ENCODE peak calls at places on chromosomes 13 and 19, in four cellular contexts. I is epithelial cell of esophagus, Q is AG09309, P is lung. A is an unnamed sample.

GRCh38 chr19:18735324-18735723 is 51.8 kb downstream of the CRTC1 start:
- DNase-seq in Q (no peak), I (no peak), P (no peak), A (no peak)

GRCh38 chr13:31427151-31427867 is 227.5 kb downstream of the B3GLCT start:
- DNase-seq in Q (no peak), P (no peak), I (no peak), A (no peak)

GRCh38 chr19:54478677-54479266 is 5.7 kb upstream of the CDC42EP5 start:
- DNase-seq in Q (no peak), I (peak), P (no peak), A (no peak)

GRCh38 chr19:16334421-16334820 is 9.8 kb downstream of the KLF2 start:
- DNase-seq in P (no peak), I (no peak), Q (no peak), A (no peak)

GRCh38 chr19:13747098-13747453 is 17.2 kb upstream of the MRI1 start:
- DNase-seq in P (no peak), I (no peak), Q (no peak), A (no peak)

GRCh38 chr19:53333071-53333465 is 481 bp upstream of the ZNF845 start:
- DNase-seq in I (no peak), Q (no peak), P (peak), A (no peak)

GRCh38 chr19:28985201-28985600 is 227.8 kb downstream of the UQCRFS1 start:
- DNase-seq in I (no peak), P (no peak), Q (no peak), A (no peak)

GRCh38 chr13:96238241-96238640 is 148.3 kb downstream of the HS6ST3 start:
- DNase-seq in P (no peak), Q (no peak), I (no peak), A (no peak)

GRCh38 chr13:25468330-25469178 is 96.8 kb downstream of the ATP8A2 start:
- DNase-seq in Q (no peak), P (no peak), I (peak), A (no peak)

GRCh38 chr19:681029-681626 is 4.9 kb downstream of the FSTL3 start:
- DNase-seq in I (peak), P (no peak), Q (peak), A (no peak)

GRCh38 chr13:88622362-88622973 is 951.3 kb downstream of the SLITRK5 start:
- DNase-seq in I (peak), P (no peak), Q (no peak), A (no peak)

GRCh38 chr19:23070353-23070781 is 46.5 kb upstream of the ZNF730 start:
- DNase-seq in I (peak), P (no peak), Q (no peak), A (no peak)

GRCh38 chr13:102235689-102236088 is 166.2 kb downstream of the FGF14 start:
- DNase-seq in P (no peak), Q (no peak), I (peak), A (no peak)

GRCh38 chr19:6132482-6132881 is 3.0 kb upstream of the ACSBG2 start:
- DNase-seq in Q (no peak), I (no peak), P (no peak), A (no peak)

GRCh38 chr19:13153627-13154240 is 3.5 kb downstream of the IER2 start:
- DNase-seq in I (no peak), Q (no peak), P (no peak), A (no peak)

GRCh38 chr19:51703655-51704515 is 10.8 kb downstream of the SPACA6 start:
- DNase-seq in Q (peak), P (peak), I (peak), A (peak)
- TF ChIP-seq CTCF in Q (peak), P (no peak), I (peak), A (peak)

DNA sequence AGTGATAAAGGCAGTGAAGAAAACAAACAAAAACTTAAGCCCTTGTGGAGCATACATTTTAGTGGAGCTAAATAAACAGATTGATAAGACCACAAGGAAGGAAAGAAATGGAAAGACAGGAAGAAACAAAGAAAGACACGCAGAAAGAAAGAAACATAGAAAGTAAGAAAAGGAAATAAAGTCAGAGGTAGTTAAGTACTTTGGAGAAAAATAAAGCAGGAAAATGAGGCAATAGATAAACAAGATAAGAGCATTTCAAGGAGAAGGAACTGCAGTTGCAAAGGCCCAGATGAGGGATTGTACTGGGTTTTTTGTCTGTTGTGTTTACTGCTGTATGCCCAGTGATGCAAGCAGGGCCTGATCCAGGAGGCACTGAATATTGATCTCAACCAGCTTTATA is 1.0 kb downstream of the NFKBIB start:
- DNase-seq in Q (no peak), I (no peak), P (no peak), A (no peak)
- H3K4me3 ChIP-seq in Q (no peak), I (peak), P (no peak), A (peak)

DNA sequence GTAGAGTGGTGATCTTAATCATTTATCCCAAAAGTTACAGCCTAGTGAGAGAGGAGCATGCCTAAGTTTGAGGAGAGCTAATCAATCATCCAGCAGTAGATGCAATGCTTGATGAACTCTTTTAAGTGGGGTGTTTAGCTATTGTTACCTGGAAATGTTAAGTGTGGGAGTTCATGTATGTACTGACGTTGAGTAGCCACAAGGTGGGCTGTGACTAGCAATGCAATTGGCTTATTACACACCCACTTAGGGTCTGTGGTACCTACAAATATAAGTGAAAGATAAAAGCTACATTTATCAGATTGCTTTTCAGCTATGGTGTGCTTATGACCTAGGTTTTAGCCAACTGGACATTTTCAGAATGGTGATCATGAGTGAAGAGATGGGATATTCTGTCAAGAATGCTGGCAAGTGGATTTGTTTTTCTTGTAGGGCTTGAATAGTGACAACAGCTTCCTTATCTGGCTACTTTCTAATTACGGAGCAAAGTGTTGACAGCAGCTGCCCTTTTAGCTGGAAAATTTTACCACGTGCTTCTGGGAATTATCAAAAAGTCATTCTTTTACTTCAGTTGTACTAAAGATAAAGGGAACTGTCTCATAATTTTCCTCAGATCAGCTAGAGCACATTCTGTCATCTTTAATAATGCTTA is 170.6 kb downstream of the POSTN start:
- DNase-seq in P (no peak), Q (no peak), I (no peak), A (no peak)
- TF ChIP-seq CTCF in P (no peak), Q (no peak), I (no peak), A (no peak)

GRCh38 chr19:47509170-47509847 is 5.6 kb downstream of the NAPA start:
- DNase-seq in I (peak), Q (no peak), P (no peak), A (no peak)
- H3K4me3 ChIP-seq in I (no peak), Q (no peak), P (no peak), A (no peak)

GRCh38 chr13:34808649-34809048 is 133.4 kb upstream of the NBEA start:
- DNase-seq in I (no peak), P (no peak), Q (no peak), A (no peak)
- TF ChIP-seq CTCF in I (no peak), P (no peak), Q (no peak), A (no peak)

GRCh38 chr13:49217962-49218492 is 2.1 kb upstream of the MLNR start:
- DNase-seq in P (no peak), I (no peak), Q (no peak), A (no peak)
- H3K4me3 ChIP-seq in P (no peak), I (no peak), Q (no peak), A (no peak)